ENCODE peak calls at places on chromosomes 11 and 22, in four cellular contexts. J is body of pancreas, H is ascending aorta, T is psoas muscle. Z is an unnamed sample.

GRCh38 chr11:70371241-70371640 is 27.1 kb upstream of the CTTN start:
- DNase-seq in J (no peak), H (no peak), T (no peak), Z (no peak)

GRCh38 chr11:58675344-58676155 is 53.1 kb downstream of the CNTF start:
- DNase-seq in J (peak; percentile 91), H (no peak), T (peak; percentile 75), Z (no peak)

GRCh38 chr22:29156507-29156906 is 49.2 kb upstream of the EMID1 start:
- DNase-seq in J (no peak), H (no peak), T (no peak), Z (no peak)

GRCh38 chr22:29314074-29314473 is 1.4 kb downstream of the RASL10A start:
- DNase-seq in J (no peak), H (no peak), T (no peak), Z (no peak)

GRCh38 chr11:16603890-16604783 is 134.3 kb upstream of the C11orf58 start:
- DNase-seq in J (peak; percentile 76), H (no peak), T (peak; percentile 70), Z (no peak)

GRCh38 chr11:94183886-94184264 is 55.2 kb downstream of the PANX1 start:
- DNase-seq in J (peak; percentile 86), H (no peak), T (no peak), Z (peak; percentile 71)

GRCh38 chr22:23781533-23781932 is 5.2 kb upstream of the SMARCB1 start:
- DNase-seq in J (no peak), H (no peak), T (peak; percentile 66), Z (no peak)

GRCh38 chr11:8315463-8315862 is 51.8 kb upstream of the LMO1 start:
- DNase-seq in J (no peak), H (no peak), T (no peak), Z (no peak)

GRCh38 chr11:31237819-31238771 is 131.4 kb downstream of the DCDC1 start:
- DNase-seq in J (no peak), H (no peak), T (no peak), Z (peak; percentile 29)

GRCh38 chr22:23783496-23784167 is 3.1 kb upstream of the SMARCB1 start:
- DNase-seq in J (no peak), H (no peak), T (no peak), Z (no peak)

GRCh38 chr11:96075532-96075959 is 151.6 kb upstream of the MTMR2 start:
- DNase-seq in J (no peak), H (no peak), T (no peak), Z (no peak)

GRCh38 chr11:115580927-115581680 is 76.9 kb upstream of the CADM1 start:
- DNase-seq in J (peak; percentile 8), H (no peak), T (peak; percentile 18), Z (no peak)

GRCh38 chr11:77074205-77074604 is 7.4 kb downstream of the CAPN5 start:
- DNase-seq in J (peak; percentile 53), H (no peak), T (no peak), Z (no peak)

GRCh38 chr11:95698939-95699562 is 90.5 kb downstream of the FAM76B start:
- DNase-seq in J (no peak), H (no peak), T (no peak), Z (no peak)

GRCh38 chr11:22938691-22939090 is 78.4 kb upstream of the CCDC179 start:
- DNase-seq in J (no peak), H (no peak), T (no peak), Z (no peak)

GRCh38 chr22:42418811-42419243 is 13.4 kb downstream of the NFAM1 start:
- DNase-seq in J (no peak), H (no peak), T (no peak), Z (no peak)

GRCh38 chr11:122847437-122847836 is 9.1 kb downstream of the CRTAM start:
- DNase-seq in J (no peak), H (no peak), T (no peak), Z (no peak)

GRCh38 chr22:19943665-19944026 is 2.0 kb upstream of the TXNRD2 start:
- DNase-seq in J (peak; percentile 34), H (no peak), T (no peak), Z (no peak)

GRCh38 chr22:41768420-41768819 is 32.1 kb upstream of the CCDC134 start:
- DNase-seq in J (no peak), H (no peak), T (no peak), Z (no peak)

GRCh38 chr22:25176175-25176574 is 23.5 kb upstream of the CRYBB3 start:
- DNase-seq in J (no peak), H (no peak), T (no peak), Z (no peak)

GRCh38 chr11:93020248-93021088 is 51.0 kb downstream of the MTNR1B start:
- DNase-seq in J (no peak), H (no peak), T (no peak), Z (no peak)
- H3K4me3 ChIP-seq in J (no peak overlapping the region), H (no peak overlapping the region), T (no peak overlapping the region), Z (no peak overlapping the region)

GRCh38 chr22:22432479-22432878 is 76.1 kb downstream of the ZNF280B start:
- DNase-seq in J (no peak), H (no peak), T (no peak), Z (no peak)

GRCh38 chr22:22432937-22433336 is 75.6 kb downstream of the ZNF280B start:
- DNase-seq in J (no peak), H (no peak), T (no peak), Z (no peak)

GRCh38 chr22:22431271-22432220 is 77.0 kb downstream of the ZNF280B start:
- DNase-seq in J (peak; percentile 64), H (no peak), T (peak; percentile 26), Z (peak; percentile 25)

GRCh38 chr22:22429374-22430108 is 79.0 kb downstream of the ZNF280B start:
- DNase-seq in J (no peak), H (no peak), T (no peak), Z (no peak)

GRCh38 chr22:22433770-22434169 is 74.8 kb downstream of the ZNF280B start:
- DNase-seq in J (no peak), H (no peak), T (no peak), Z (no peak)
- H3K27me3 ChIP-seq in J (no peaks in the 10 kb centered on the region), H (no peaks in the 10 kb centered on the region), T (peaks cover 10% of the 10 kb centered on the region), Z (peaks cover 36% of the 10 kb centered on the region)

GRCh38 chr11:45964911-45965389 is 42.5 kb downstream of the LARGE2 start:
- DNase-seq in J (peak; percentile 66), H (no peak), T (peak; percentile 31), Z (peak; percentile 67)

GRCh38 chr11:45961841-45962240 is 39.4 kb downstream of the LARGE2 start:
- DNase-seq in J (no peak), H (no peak), T (no peak), Z (no peak)

DNA sequence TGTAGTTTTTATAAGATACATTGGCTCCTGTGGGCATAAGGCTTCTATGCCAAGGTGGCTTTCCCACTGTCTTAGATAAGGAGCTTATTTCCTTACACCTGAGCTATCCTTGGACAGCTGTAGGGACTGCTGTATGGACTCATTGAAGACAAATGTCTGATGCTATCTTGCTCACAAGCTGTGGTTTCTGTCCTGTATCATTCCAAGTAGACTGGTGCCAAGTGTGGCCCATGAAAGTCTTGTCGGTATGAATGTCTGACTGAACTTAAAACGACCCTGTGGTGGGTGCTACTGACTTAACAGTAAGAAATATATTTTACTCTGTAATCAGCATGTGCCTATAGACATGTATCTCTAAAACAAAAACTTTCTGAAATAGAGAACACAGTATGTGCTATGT is 45.0 kb downstream of the LARGE2 start:
- DNase-seq in J (no peak), H (no peak), T (no peak), Z (no peak)
- H3K36me3 ChIP-seq in J (no peaks in the 10 kb centered on the region), H (peaks cover 20% of the 10 kb centered on the region), T (peaks cover 3% of the 10 kb centered on the region), Z (no peaks in the 10 kb centered on the region)

GRCh38 chr11:134071306-134071705 is 2.4 kb downstream of the JAM3 start:
- DNase-seq in J (no peak), H (no peak), T (no peak), Z (no peak)

GRCh38 chr11:134067486-134067885 is 1.4 kb upstream of the JAM3 start:
- DNase-seq in J (no peak), H (no peak), T (no peak), Z (no peak)

GRCh38 chr11:134068829-134069425 is at the start of gene JAM3:
- DNase-seq in J (peak; percentile 94), H (peak; percentile 81), T (peak; percentile 95), Z (peak; percentile 85)

GRCh38 chr11:134069996-134070845 is 1.3 kb downstream of the JAM3 start:
- DNase-seq in J (no peak), H (no peak), T (no peak), Z (no peak)

GRCh38 chr11:134069426-134069921 is 602 bp downstream of the JAM3 start:
- DNase-seq in J (no peak), H (no peak), T (peak; percentile 34), Z (no peak)
- H3K4me3 ChIP-seq in J (peak overlapping the region; percentile 23), H (peak overlapping the region; percentile 84), T (peak overlapping the region; percentile 90), Z (peak overlapping the region; percentile 98)

DNA sequence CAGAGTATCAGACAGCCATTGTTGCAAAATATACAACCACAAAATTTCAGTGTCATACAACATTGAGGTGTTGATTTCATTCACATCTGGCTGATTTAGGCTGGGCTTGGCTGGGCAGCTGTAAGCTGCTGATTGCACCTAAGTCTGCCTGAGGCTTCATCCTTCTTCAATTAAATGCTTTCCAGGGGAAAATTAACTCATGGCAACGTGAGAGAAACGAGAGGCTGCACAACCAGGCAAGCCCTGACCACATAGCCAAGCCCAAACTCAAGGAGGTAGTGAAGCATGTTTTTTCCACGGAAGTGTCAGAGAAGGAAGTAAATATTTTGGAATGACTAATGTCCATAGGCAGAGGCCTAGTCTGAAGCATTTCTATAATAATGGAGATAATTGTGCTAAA is 273.8 kb upstream of the ZC3H12C start:
- DNase-seq in J (no peak), H (no peak), T (no peak), Z (no peak)
- H3K27me3 ChIP-seq in J (no peaks in the 10 kb centered on the region), H (no peaks in the 10 kb centered on the region), T (no peaks in the 10 kb centered on the region), Z (no peaks in the 10 kb centered on the region)

GRCh38 chr11:13376838-13377237 is 86.2 kb downstream of the BTBD10 start:
- DNase-seq in J (no peak), H (no peak), T (no peak), Z (no peak)
- H3K36me3 ChIP-seq in J (no peaks in the 10 kb centered on the region), H (peaks cover 64% of the 10 kb centered on the region), T (peaks cover 12% of the 10 kb centered on the region), Z (no peaks in the 10 kb centered on the region)

DNA sequence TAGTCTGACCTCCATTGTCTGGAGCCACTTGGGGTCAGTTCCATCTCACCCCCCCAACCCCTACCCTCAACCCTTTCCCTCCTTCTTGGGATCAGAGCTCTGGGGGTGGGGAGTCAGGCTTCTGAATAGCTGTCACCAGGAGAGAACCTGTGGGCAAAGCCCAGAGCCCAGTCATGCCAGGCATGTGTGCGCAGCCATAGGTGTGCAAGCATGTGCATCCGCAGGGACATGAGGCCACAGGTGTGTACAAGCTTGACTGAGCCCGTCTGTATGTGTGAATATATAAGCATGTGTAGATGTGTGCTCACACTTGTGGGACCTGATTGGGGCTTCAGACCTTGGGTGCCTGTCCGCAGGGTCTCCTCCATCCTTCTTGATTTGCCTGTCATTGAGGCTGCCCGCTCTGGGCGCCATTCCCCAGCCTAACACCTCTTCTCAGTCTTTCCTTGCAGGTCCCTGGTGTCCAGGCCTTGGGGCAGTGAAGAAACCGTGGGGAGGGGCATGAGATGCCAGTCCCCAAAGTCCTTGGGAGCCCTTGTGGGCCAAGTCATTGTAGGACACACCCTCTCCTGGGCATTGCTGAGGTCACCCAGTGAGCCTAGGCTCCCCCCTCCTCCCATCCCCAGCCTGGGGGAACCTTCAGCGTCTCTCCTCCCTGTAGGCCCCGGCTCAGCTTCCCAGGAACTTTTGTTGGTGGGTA is 9.0 kb downstream of the ATG16L2 start:
- DNase-seq in J (no peak), H (no peak), T (no peak), Z (no peak)
- H3K4me3 ChIP-seq in J (no peak overlapping the region), H (no peak overlapping the region), T (no peak overlapping the region), Z (no peak overlapping the region)